ENCODE peak calls at places on chromosomes 7 and 10, in five cellular contexts. O is brain microvascular endothelial cell, F is GM06990, Z is AG04450, R is GM12865. G is an unnamed sample.

GRCh38 chr7:88775838-88776237 is 16.3 kb downstream of the ZNF804B start:
- DNase-seq in O (no peak), F (no peak), R (no peak), Z (no peak), G (no peak)

GRCh38 chr7:57199252-57199651 is 67.0 kb upstream of the ZNF479 start:
- DNase-seq in Z (no peak), R (no peak), O (no peak), F (no peak), G (no peak)

GRCh38 chr7:22356010-22356854 is 722 bp downstream of the RAPGEF5 start:
- DNase-seq in Z (no peak), O (no peak), R (peak; percentile 46), F (peak; percentile 61), G (no peak)

GRCh38 chr7:34806831-34807230 is 148.8 kb downstream of the NPSR1 start:
- DNase-seq in O (no peak), Z (no peak), R (no peak), F (no peak), G (no peak)

GRCh38 chr7:34939175-34939574 is 98.1 kb downstream of the DPY19L1 start:
- DNase-seq in F (no peak), Z (peak; percentile 66), R (no peak), O (peak; percentile 91), G (peak; percentile 76)

GRCh38 chr7:95684037-95684436 is 87.7 kb upstream of the PDK4 start:
- DNase-seq in R (no peak), F (no peak), O (peak; percentile 31), Z (no peak), G (peak; percentile 70)

GRCh38 chr7:28573059-28573553 is 160.8 kb downstream of the CREB5 start:
- DNase-seq in Z (no peak), R (peak; percentile 48), O (peak; percentile 68), F (peak; percentile 57), G (peak; percentile 27)

GRCh38 chr7:36127075-36127740 is 25.8 kb upstream of the EEPD1 start:
- DNase-seq in R (no peak), F (no peak), Z (no peak), O (no peak), G (no peak)

GRCh38 chr7:129225206-129225930 is 538 bp downstream of the AHCYL2 start:
- DNase-seq in R (peak; percentile 65), F (no peak), Z (no peak), O (peak; percentile 48), G (peak; percentile 42)

GRCh38 chr7:137873524-137873923 is 26.8 kb upstream of the DGKI start:
- DNase-seq in R (peak; percentile 45), Z (no peak), O (peak; percentile 90), F (no peak), G (peak; percentile 35)

GRCh38 chr7:45259966-45260646 is 102.5 kb downstream of the RAMP3 start:
- DNase-seq in O (peak; percentile 7), F (peak; percentile 78), R (peak; percentile 79), Z (peak; percentile 1), G (peak; percentile 32)

GRCh38 chr10:131162866-131163265 is 148.7 kb downstream of the TCERG1L start:
- DNase-seq in Z (no peak), F (no peak), O (no peak), R (no peak), G (no peak)

GRCh38 chr10:15258255-15258654 is 89.8 kb upstream of the NMT2 start:
- DNase-seq in R (no peak), Z (no peak), F (no peak), O (no peak), G (no peak)

GRCh38 chr10:72235544-72236279 is 19.6 kb upstream of the ASCC1 start:
- DNase-seq in F (no peak), Z (no peak), R (no peak), O (no peak), G (no peak)

GRCh38 chr10:28722065-28722803 is 44.9 kb downstream of the BAMBI start:
- DNase-seq in F (no peak), R (no peak), Z (peak; percentile 4), O (peak; percentile 14), G (peak; percentile 51)

GRCh38 chr10:44513592-44513991 is 128.7 kb upstream of the CXCL12 start:
- DNase-seq in R (no peak), O (peak; percentile 47), Z (no peak), F (no peak), G (peak; percentile 82)

GRCh38 chr7:93148135-93148534 is at the start of gene SAMD9L:
- DNase-seq in R (peak; percentile 56), O (no peak), Z (no peak), F (no peak), G (peak; percentile 49)

GRCh38 chr7:122528879-122529481 is 169.9 kb downstream of the RNF133 start:
- DNase-seq in Z (no peak), R (peak; percentile 49), F (no peak), O (no peak), G (peak; percentile 73)

GRCh38 chr10:102627446-102628293 is 16.6 kb upstream of the TRIM8 start:
- DNase-seq in R (no peak), O (peak; percentile 61), Z (no peak), F (no peak), G (peak; percentile 86)

GRCh38 chr7:15123901-15124300 is 221.3 kb upstream of the DGKB start:
- DNase-seq in F (no peak), Z (no peak), O (no peak), R (no peak), G (no peak)

GRCh38 chr7:2851499-2851898 is 7.4 kb upstream of the GNA12 start:
- DNase-seq in O (no peak), R (peak; percentile 68), Z (no peak), F (peak; percentile 45), G (no peak)

GRCh38 chr10:118276203-118276602 is 65.9 kb downstream of the FAM204A start:
- DNase-seq in F (no peak), R (no peak), Z (no peak), O (no peak), G (no peak)

GRCh38 chr7:19116121-19117080 is 1.0 kb downstream of the TWIST1 start:
- DNase-seq in O (peak; percentile 27), R (peak; percentile 12), Z (no peak), F (peak; percentile 37), G (peak; percentile 56)

GRCh38 chr10:15106352-15107013 is 9.3 kb downstream of the RPP38 start:
- DNase-seq in R (peak; percentile 75), Z (no peak), F (no peak), O (peak; percentile 83), G (peak; percentile 83)

GRCh38 chr7:123355576-123356195 is 155.9 kb upstream of the SLC13A1 start:
- DNase-seq in O (peak; percentile 46), R (peak; percentile 9), F (no peak), Z (no peak), G (peak; percentile 63)

GRCh38 chr7:12771378-12771877 is 84.0 kb downstream of the ARL4A start:
- DNase-seq in F (no peak), Z (no peak), R (no peak), O (no peak), G (no peak)

GRCh38 chr7:47332213-47332612 is 249.7 kb downstream of the TNS3 start:
- DNase-seq in R (no peak), Z (no peak), O (no peak), F (no peak), G (no peak)

GRCh38 chr10:92108747-92109146 is 182.1 kb downstream of the CPEB3 start:
- DNase-seq in F (no peak), R (no peak), Z (no peak), O (no peak), G (no peak)
- H3K4me3 ChIP-seq in F (no peak overlapping the region), R (no peak overlapping the region), Z (no peak overlapping the region), O (no peak overlapping the region), G (no peak overlapping the region)

GRCh38 chr10:43403911-43404674 is 4.9 kb downstream of the HNRNPF start:
- DNase-seq in R (no peak), Z (no peak), F (no peak), O (no peak), G (no peak)

GRCh38 chr10:43404675-43405221 is 4.2 kb downstream of the HNRNPF start:
- DNase-seq in R (no peak), O (no peak), Z (no peak), F (no peak), G (no peak)

GRCh38 chr10:43401627-43402026 is 7.4 kb downstream of the HNRNPF start:
- DNase-seq in R (no peak), Z (no peak), F (no peak), O (no peak), G (no peak)

GRCh38 chr10:43402176-43402575 is 6.8 kb downstream of the HNRNPF start:
- DNase-seq in R (no peak), O (no peak), Z (no peak), F (no peak), G (no peak)

DNA sequence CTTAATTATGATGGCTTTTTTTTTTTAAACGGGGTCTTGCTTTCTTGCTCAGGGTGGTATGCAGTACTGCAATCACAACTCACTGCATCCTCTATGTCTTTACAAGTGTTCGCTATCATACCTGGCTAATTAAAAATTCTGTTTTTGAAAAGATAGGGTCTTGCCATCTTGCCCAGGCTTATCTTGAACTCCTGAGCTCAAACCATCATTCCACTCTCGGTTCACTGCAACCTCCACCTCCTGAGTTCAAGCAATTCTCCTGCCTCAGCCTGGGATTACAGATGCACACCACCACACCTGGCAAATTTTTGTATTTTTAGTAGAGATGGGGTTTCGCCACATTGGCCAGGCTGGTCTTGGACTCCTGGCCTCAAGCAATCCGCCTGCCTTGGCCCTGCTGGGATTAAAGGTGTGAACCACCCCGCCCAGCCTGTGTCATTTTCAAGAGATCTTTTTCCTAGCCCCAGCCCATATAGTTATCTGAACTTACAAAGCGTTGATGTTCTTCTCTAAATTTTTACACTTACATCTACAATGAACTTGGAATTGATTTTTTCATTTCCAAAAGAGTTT is 6.0 kb downstream of the HNRNPF start:
- DNase-seq in R (no peak), F (no peak), Z (no peak), O (no peak), G (no peak)
- TF ChIP-seq CTCF in R (no peak), F (no peak), Z (no peak), O (no peak), G (no peak)

GRCh38 chr7:105877736-105878135 is 1.3 kb upstream of the ATXN7L1 start:
- DNase-seq in R (no peak), F (no peak), Z (no peak), O (no peak), G (no peak)
- H3K4me3 ChIP-seq in R (no peak overlapping the region), F (no peak overlapping the region), Z (peak overlapping the region; percentile 80), O (peak overlapping the region; percentile 71), G (peak overlapping the region; percentile 74)

GRCh38 chr10:51063166-51063565 is 11.1 kb upstream of the PRKG1 start:
- DNase-seq in O (no peak), F (no peak), Z (no peak), R (no peak), G (no peak)

GRCh38 chr10:51057925-51058324 is 16.4 kb upstream of the PRKG1 start:
- DNase-seq in R (no peak), O (no peak), Z (no peak), F (no peak), G (no peak)

DNA sequence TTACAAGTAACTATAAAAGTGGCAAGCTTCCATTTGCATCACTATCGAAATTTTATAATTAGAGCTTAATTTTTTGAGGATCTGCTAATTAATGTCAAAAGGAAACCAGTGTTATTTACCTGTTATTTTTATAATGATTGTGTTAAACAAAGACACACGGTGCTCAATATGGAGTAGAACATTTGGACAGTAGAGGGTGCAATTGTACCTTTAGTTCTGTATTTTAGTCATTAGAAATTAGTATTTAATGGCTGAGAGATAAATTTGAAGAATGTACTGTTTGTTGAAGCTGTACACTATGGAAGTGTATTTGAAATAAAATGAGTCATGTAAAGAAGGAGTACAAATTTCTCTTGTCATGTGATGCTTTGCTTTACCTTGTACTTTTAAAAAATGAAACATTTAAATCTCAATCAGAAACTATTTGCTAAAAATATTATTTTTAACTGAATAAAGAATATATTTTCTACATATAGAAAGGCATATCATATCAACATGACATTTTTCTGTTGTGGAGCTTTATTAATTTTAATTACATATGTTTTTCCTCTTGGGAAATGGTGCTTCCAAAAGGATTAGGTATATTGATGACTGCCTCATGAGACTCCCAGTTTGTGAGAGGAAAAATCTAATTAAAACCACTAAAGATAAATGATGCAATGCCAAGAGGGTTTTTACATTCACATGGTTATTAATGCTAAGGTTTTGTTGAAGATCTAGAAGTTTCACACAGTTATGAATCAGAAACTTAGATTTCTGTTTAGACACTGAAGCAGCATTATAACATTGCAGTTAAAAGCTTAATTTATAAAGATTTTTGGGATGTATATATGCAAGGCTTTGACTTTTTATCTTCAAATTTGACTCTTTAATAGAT is 10.4 kb upstream of the PRKG1 start:
- DNase-seq in R (peak; percentile 11), F (no peak), O (no peak), Z (peak; percentile 26), G (peak; percentile 75)
- TF ChIP-seq CTCF in R (peak; percentile 7), F (peak; percentile 32), O (peak; percentile 33), Z (peak; percentile 65), G (peak; percentile 60)

G was measured in cardiac fibroblast.